ENCODE peak calls at places on chromosomes 6 and 20, in four cellular contexts. B is mesendoderm, Q is neuronal stem cell, V is IMR-90. W is an unnamed sample.
A peak's percentile ranks its signal among the peaks of the same experiment; 100 is the strongest.

GRCh38 chr6:79812195-79812594 is 135.2 kb downstream of the ELOVL4 start:
- DNase-seq in B (no peak), Q (no peak), V (no peak), W (peak; percentile 40)

GRCh38 chr6:79410806-79411205 is 126.4 kb downstream of the LCA5 start:
- DNase-seq in B (no peak), Q (peak; percentile 36), V (no peak), W (no peak)

GRCh38 chr20:8212286-8212685 is 80.2 kb downstream of the PLCB1 start:
- DNase-seq in B (no peak), Q (no peak), V (peak; percentile 64), W (no peak)

GRCh38 chr6:98946266-98946817 is 1.4 kb downstream of the FBXL4 start:
- DNase-seq in B (no peak), Q (no peak), V (no peak), W (no peak)

GRCh38 chr6:74320076-74320475 is 624.1 kb downstream of the CD109 start:
- DNase-seq in B (peak; percentile 29), Q (no peak), V (no peak), W (no peak)

GRCh38 chr6:47420394-47421371 is 56.9 kb upstream of the CD2AP start:
- DNase-seq in B (no peak), Q (no peak), V (peak; percentile 45), W (no peak)

GRCh38 chr20:21505810-21506530 is 7.9 kb downstream of the NKX2-2 start:
- DNase-seq in B (peak; percentile 72), Q (peak; percentile 73), V (peak; percentile 20), W (peak; percentile 73)

GRCh38 chr20:31440012-31440659 is at the start of gene DEFB123:
- DNase-seq in B (no peak), Q (no peak), V (no peak), W (no peak)

GRCh38 chr6:170129691-170130171 is 161.1 kb downstream of the DLL1 start:
- DNase-seq in B (no peak), Q (no peak), V (no peak), W (no peak)

GRCh38 chr6:56693246-56693607 is 50.5 kb upstream of the DST start:
- DNase-seq in B (no peak), Q (no peak), V (peak; percentile 87), W (no peak)

GRCh38 chr6:126891158-126891557 is 227.3 kb upstream of the RSPO3 start:
- DNase-seq in B (no peak), Q (no peak), V (no peak), W (no peak)

GRCh38 chr20:17912916-17913315 is 55.7 kb downstream of the SNX5 start:
- DNase-seq in B (no peak), Q (no peak), V (peak; percentile 43), W (no peak)

GRCh38 chr6:447381-448165 is 56.0 kb downstream of the IRF4 start:
- DNase-seq in B (no peak), Q (no peak), V (no peak), W (peak; percentile 17)

GRCh38 chr6:28648878-28649375 is 123.2 kb downstream of the GPX5 start:
- DNase-seq in B (no peak), Q (no peak), V (no peak), W (no peak)

GRCh38 chr20:50428463-50428828 is 81.7 kb upstream of the PTPN1 start:
- DNase-seq in B (no peak), Q (no peak), V (no peak), W (no peak)

GRCh38 chr6:100136590-100136989 is 142.6 kb upstream of the MCHR2 start:
- DNase-seq in B (no peak), Q (no peak), V (no peak), W (no peak)

GRCh38 chr20:47391276-47392010 is 34.9 kb upstream of the ZMYND8 start:
- DNase-seq in B (no peak), Q (no peak), V (no peak), W (no peak)

GRCh38 chr20:37407573-37408002 is 61.6 kb downstream of the SRC start:
- DNase-seq in B (no peak), Q (no peak), V (no peak), W (no peak)

GRCh38 chr20:63830821-63831593 is at the start of gene ZBTB46:
- DNase-seq in B (peak; percentile 46), Q (no peak), V (peak; percentile 49), W (no peak)

GRCh38 chr20:40265872-40266533 is 423.0 kb downstream of the MAFB start:
- DNase-seq in B (peak; percentile 52), Q (no peak), V (no peak), W (no peak)

GRCh38 chr20:8073024-8073832 is 53.7 kb upstream of the TMX4 start:
- DNase-seq in B (peak; percentile 98), Q (no peak), V (peak; percentile 90), W (no peak)

GRCh38 chr6:158016571-158017383 is 35.1 kb downstream of the SYNJ2 start:
- DNase-seq in B (no peak), Q (no peak), V (no peak), W (no peak)

GRCh38 chr6:136341967-136342366 is 52.3 kb upstream of the BCLAF1 start:
- DNase-seq in B (no peak), Q (no peak), V (no peak), W (no peak)

GRCh38 chr6:57013501-57013900 is 33.0 kb upstream of the KIAA1586 start:
- DNase-seq in B (no peak), Q (no peak), V (peak; percentile 77), W (no peak)

GRCh38 chr6:157741321-157741720 is 81.7 kb upstream of the SNX9 start:
- DNase-seq in B (no peak), Q (no peak), V (no peak), W (peak; percentile 48)

GRCh38 chr20:25041813-25042530 is 16.0 kb downstream of the ACSS1 start:
- DNase-seq in B (no peak), Q (no peak), V (no peak), W (no peak)

GRCh38 chr6:157106487-157106886 is 216.8 kb downstream of the TMEM242 start:
- DNase-seq in B (peak; percentile 42), Q (no peak), V (peak; percentile 78), W (no peak)

GRCh38 chr6:154570505-154570904 is 60.0 kb upstream of the CNKSR3 start:
- DNase-seq in B (no peak), Q (no peak), V (no peak), W (no peak)

GRCh38 chr20:49685809-49686208 is 27.9 kb downstream of the B4GALT5 start:
- DNase-seq in B (no peak), Q (no peak), V (peak; percentile 72), W (no peak)

GRCh38 chr6:118719351-118720124 is 68.1 kb upstream of the CEP85L start:
- DNase-seq in B (no peak), Q (no peak), V (no peak), W (no peak)

GRCh38 chr6:42009844-42010184 is 40.5 kb upstream of the TAF8 start:
- DNase-seq in B (peak; percentile 69), Q (no peak), V (no peak), W (no peak)

GRCh38 chr6:47729457-47729856 is 31.1 kb downstream of the ADGRF4 start:
- DNase-seq in B (peak; percentile 8), Q (no peak), V (no peak), W (no peak)

GRCh38 chr20:36217226-36217625 is 19.1 kb upstream of the AAR2 start:
- DNase-seq in B (peak; percentile 90), Q (no peak), V (no peak), W (peak; percentile 87)

GRCh38 chr20:37418591-37418990 is 72.7 kb downstream of the SRC start:
- DNase-seq in B (no peak), Q (no peak), V (no peak), W (no peak)

GRCh38 chr6:32973144-32973854 is 4.9 kb downstream of the BRD2 start:
- DNase-seq in B (peak; percentile 57), Q (peak; percentile 63), V (peak; percentile 40), W (no peak)
- H3K4ac ChIP-seq in B (no peak overlapping the region), Q (no peak overlapping the region), V (peak overlapping the region; percentile 32), W (no peak overlapping the region)

DNA sequence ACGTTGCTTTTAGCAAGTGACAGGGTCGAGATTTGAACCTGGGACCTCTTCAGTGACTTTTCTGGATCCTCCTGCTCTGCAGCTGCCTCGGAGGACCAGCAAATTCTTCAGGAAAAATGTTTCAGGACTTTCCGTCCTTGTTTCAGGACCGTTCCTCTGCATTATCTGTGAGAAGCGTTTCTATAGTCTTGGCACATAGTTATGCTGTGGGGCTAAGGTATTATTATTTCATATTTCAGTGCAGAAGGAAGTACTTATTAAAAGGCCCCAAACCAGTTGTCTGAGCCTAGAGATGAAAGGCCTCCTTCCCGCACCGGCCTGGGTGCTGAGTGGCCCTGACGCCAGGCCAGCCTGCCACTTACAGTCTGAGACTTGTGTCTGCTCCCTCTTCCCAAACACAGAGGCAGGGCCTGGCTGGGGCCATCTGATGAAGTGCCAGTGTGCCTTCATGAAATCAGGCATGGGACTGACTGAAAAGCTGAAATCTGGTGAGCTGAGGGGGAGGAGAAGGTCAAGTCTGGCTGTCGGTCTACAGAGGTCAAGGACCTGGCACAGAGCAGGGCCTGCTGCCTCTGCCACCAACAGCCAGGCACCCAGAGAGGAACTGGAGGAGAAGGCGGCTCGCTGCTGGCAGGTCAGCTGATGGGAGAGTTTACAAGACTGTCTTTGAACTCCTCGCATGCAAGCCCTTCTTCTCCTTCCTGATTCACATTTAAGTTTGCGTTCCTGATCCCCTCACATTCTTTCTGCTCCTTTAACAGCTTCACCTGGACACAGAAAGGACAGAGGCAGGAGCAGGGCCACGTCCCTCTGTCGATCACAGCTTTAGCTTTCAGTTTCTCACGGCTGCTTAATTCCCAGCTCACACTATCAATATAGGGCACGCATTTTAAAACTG is 8.9 kb upstream of the QKI start:
- DNase-seq in B (no peak), Q (no peak), V (no peak), W (no peak)
- H4K8ac ChIP-seq in B (no peak overlapping the region), Q (no peak overlapping the region), V (peak overlapping the region; percentile 60), W (no peak overlapping the region)

GRCh38 chr6:37822851-37823682 is 3.5 kb downstream of the ZFAND3 start:
- DNase-seq in B (peak; percentile 68), Q (peak; percentile 57), V (no peak), W (no peak)
- H3K23ac ChIP-seq in B (no peak overlapping the region), Q (no peak overlapping the region), V (peak overlapping the region; percentile 52), W (no peak overlapping the region)

GRCh38 chr6:159306134-159306537 is 136.9 kb downstream of the FNDC1 start:
- DNase-seq in B (peak; percentile 9), Q (no peak), V (no peak), W (no peak)
- H3K4ac ChIP-seq in B (no peak overlapping the region), Q (no peak overlapping the region), V (no peak overlapping the region), W (no peak overlapping the region)